ENCODE peak calls at places on chromosomes 11 and 22, in four cellular contexts. T is CD4-positive, alpha-beta memory T cell; D is sigmoid colon; X is CD4-positive, alpha-beta T cell. O is an unnamed sample. For H3K9me3, the result is how much of the 10 kb centered on the place peaks cover.

GRCh38 chr11:7672960-7673723 is at the start of gene CYB5R2:
- DNase-seq in T (no peak), D (peak), X (no peak), O (no peak)

GRCh38 chr11:73314121-73314948 is 6.3 kb downstream of the ARHGEF17 start:
- DNase-seq in T (no peak), D (peak), X (no peak), O (no peak)

GRCh38 chr11:121539000-121539399 is 86.2 kb upstream of the SORL1-AS1 start:
- DNase-seq in T (peak), D (no peak), X (no peak), O (no peak)

GRCh38 chr11:89463381-89463780 is 27.8 kb downstream of the NOX4 start:
- DNase-seq in T (no peak), D (no peak), X (no peak), O (no peak)

GRCh38 chr22:32622762-32623147 is 148.1 kb downstream of the FBXO7 start:
- DNase-seq in T (no peak), D (no peak), X (no peak), O (no peak)

GRCh38 chr22:19819209-19819910 is 35.3 kb downstream of the GNB1L start:
- DNase-seq in T (no peak), D (peak), X (no peak), O (no peak)

GRCh38 chr11:2591805-2592204 is 108.0 kb downstream of the KCNQ1OT1 start:
- DNase-seq in T (no peak), D (no peak), X (no peak), O (no peak)

GRCh38 chr11:76314741-76315090 is 66.2 kb downstream of the THAP12 start:
- DNase-seq in T (no peak), D (no peak), X (no peak), O (no peak)

GRCh38 chr11:77687088-77687487 is 49.5 kb upstream of the CLNS1A start:
- DNase-seq in T (no peak), D (no peak), X (no peak), O (no peak)

DNA sequence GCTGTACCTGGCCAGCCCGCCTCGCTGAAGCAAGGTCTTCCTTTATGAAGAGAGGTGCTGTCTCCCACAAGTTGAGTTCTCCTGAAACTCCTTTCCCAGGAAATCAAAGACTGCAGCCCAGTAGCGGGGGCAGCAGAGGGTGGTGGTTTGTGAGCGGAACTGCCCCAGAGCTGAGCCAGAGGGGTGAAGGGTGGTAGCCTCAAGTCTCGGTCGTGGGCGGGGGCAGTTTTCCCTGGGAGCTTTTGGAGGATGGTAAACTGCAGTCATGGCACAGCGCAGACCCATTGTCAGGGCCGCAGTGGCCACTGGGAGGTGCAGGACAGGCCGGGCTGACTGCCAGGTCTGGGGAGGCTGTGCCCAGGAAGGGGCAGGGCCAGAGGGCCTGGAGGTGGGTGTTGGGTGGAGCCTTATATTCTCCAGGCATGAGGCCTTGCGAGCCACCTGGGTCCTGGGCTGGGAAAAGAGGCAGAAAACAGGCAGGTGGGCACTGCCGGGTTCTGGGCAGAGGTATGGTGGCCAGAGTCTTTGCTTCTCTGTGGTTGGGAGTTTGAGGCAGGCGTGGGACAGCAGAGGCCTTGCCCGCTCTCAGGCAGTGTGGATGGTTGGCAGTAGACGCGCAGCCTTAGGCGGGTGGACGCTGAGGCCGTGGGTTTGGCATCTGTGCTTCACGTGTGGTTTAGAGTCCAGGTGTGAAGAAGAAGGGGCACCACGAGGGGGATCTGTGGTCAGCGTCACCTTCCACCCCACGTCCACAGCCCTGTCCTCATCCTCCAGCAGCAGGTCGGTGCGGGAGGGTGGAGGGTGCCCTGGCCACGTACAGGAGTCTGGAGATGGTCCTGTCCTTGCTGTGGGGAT is 1176.4 kb downstream of the BRD1 start:
- DNase-seq in T (no peak), D (no peak), X (no peak), O (no peak)
- H3K9me3 ChIP-seq in T (under half), D (under half), X (under half), O (under half)

DNA sequence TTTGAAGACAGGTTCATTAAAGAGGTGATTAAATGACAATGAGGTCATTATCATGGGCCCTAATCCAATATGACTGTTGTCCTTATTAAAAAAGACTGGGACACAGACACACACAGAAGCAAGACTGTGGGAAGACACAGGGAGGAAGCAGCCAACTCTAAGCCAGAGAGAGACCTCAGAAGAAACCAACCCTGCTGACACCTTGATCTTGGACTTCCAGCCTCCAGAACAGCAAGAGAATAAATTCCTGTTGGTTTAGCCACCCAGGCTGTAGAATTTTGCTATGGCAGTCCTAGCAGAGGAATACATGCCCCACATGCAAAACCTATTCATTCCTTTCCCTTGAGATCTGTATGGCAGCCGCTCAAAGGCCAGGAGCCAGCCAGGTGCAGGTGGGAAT is 35.6 kb upstream of the CACNG2 start:
- DNase-seq in T (no peak), D (peak), X (no peak), O (no peak)
- H3K9me3 ChIP-seq in T (under half), D (under half), X (under half), O (under half)

GRCh38 chr22:36756746-36757607 is 18.9 kb downstream of the IFT27 start:
- DNase-seq in T (no peak), D (peak), X (no peak), O (no peak)

GRCh38 chr22:36757608-36758220 is 18.2 kb downstream of the IFT27 start:
- DNase-seq in T (peak), D (peak), X (peak), O (peak)

GRCh38 chr22:36753916-36754315 is 22.0 kb downstream of the IFT27 start:
- DNase-seq in T (no peak), D (peak), X (no peak), O (no peak)

GRCh38 chr22:36755316-36755715 is 20.6 kb downstream of the IFT27 start:
- DNase-seq in T (no peak), D (peak), X (no peak), O (no peak)

DNA sequence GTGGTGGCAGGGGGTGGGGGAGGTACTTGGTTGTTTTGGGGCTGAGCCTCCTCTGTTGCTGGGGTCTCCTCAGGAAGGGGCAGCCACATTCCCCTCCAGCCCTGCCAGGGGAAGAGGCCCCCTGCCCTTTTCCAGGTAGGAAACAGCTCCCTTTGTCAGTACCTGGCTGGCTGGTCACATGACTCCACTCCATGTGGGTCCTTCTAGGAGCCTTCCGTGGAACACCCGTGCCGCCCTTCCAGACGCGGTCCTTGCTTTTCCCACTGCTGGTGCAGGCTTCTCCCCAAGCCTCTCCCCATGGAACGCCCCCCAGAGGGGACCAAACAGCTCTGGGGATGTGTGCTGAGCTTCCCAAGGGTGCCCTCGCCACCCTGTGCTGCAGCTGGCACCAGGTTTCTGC is 19.9 kb downstream of the IFT27 start:
- DNase-seq in T (no peak), D (peak), X (no peak), O (no peak)
- H3K9me3 ChIP-seq in T (under half), D (under half), X (under half), O (under half)

DNA sequence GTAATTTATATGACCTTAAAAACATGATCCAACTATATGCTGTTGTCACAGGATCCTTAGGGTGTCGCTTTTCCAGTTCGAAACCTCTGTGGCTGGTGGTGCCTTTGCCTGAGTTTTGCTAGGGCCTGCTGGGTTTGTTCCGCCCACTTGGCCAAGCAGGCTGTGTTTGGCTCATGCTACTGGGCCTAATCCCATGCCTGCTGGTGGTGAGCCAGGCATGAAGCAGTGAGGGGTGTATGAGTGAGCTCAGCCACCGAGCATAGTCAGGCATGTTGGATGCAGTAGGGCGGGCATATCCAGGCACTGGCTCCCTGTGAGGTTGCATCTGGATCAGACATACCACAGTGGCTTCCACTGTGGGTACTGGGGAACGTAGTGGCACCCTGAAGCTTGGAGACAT is 16.3 kb downstream of the NPAT start:
- DNase-seq in T (no peak), D (no peak), X (no peak), O (no peak)
- H3K9me3 ChIP-seq in T (under half), D (under half), X (under half), O (under half)

O was measured in T-helper 17 cell.